ENCODE peak calls at places on chromosomes 3 and 15, in six cellular contexts. X is GM12878, Z is endothelial cell of umbilical vein, B is IMR-90, W is breast epithelium, I is GM12891. Y is an unnamed sample.

GRCh38 chr15:42313463-42313862 is 40.2 kb upstream of the TMEM87A start:
- DNase-seq in X (no peak), Z (no peak), B (no peak), W (no peak), I (no peak), Y (no peak)

GRCh38 chr15:35580606-35581005 is 34.6 kb upstream of the DPH6 start:
- DNase-seq in X (no peak), Z (no peak), B (no peak), W (no peak), I (no peak), Y (no peak)

GRCh38 chr3:48919215-48920138 is 835 bp downstream of the ARIH2 start:
- DNase-seq in X (no peak), Z (peak), B (peak), W (no peak), I (peak), Y (peak)

GRCh38 chr15:84598993-84599392 is 1.8 kb upstream of the ZSCAN2 start:
- DNase-seq in X (no peak), Z (peak), B (peak), W (no peak), I (no peak), Y (peak)

GRCh38 chr15:86611392-86612040 is 531.8 kb downstream of the AGBL1 start:
- DNase-seq in X (no peak), Z (no peak), B (no peak), W (no peak), I (no peak), Y (no peak)

GRCh38 chr15:90379263-90379662 is 8.8 kb upstream of the IQGAP1 start:
- DNase-seq in X (no peak), Z (no peak), B (no peak), W (no peak), I (no peak), Y (no peak)

GRCh38 chr3:120481056-120481455 is 30.3 kb upstream of the FSTL1 start:
- DNase-seq in X (no peak), Z (no peak), B (no peak), W (no peak), I (no peak), Y (no peak)

GRCh38 chr3:32500880-32501784 is 1.5 kb downstream of the CMTM6 start:
- DNase-seq in X (no peak), Z (no peak), B (no peak), W (no peak), I (no peak), Y (no peak)

GRCh38 chr3:10116138-10116460 is 624 bp downstream of the BRK1 start:
- DNase-seq in X (no peak), Z (no peak), B (peak), W (no peak), I (no peak), Y (peak)

GRCh38 chr3:69182588-69183299 is 60.3 kb upstream of the LMOD3 start:
- DNase-seq in X (no peak), Z (peak), B (peak), W (no peak), I (no peak), Y (no peak)

GRCh38 chr3:31039145-31039544 is 144.7 kb upstream of the GADL1 start:
- DNase-seq in X (no peak), Z (no peak), B (no peak), W (no peak), I (no peak), Y (no peak)

GRCh38 chr3:187975571-187976360 is 178.2 kb upstream of the LPP start:
- DNase-seq in X (no peak), Z (no peak), B (no peak), W (peak), I (no peak), Y (no peak)

GRCh38 chr3:172323894-172324590 is 124.2 kb downstream of the GHSR start:
- DNase-seq in X (no peak), Z (no peak), B (peak), W (no peak), I (no peak), Y (no peak)

GRCh38 chr3:40465111-40465407 is 7.9 kb downstream of the RPL14 start:
- DNase-seq in X (no peak), Z (no peak), B (no peak), W (no peak), I (no peak), Y (no peak)
- TF ChIP-seq POLR2A in X (no peak), Z (no peak), B (no peak), W (no peak), I (peak), Y (no peak)

DNA sequence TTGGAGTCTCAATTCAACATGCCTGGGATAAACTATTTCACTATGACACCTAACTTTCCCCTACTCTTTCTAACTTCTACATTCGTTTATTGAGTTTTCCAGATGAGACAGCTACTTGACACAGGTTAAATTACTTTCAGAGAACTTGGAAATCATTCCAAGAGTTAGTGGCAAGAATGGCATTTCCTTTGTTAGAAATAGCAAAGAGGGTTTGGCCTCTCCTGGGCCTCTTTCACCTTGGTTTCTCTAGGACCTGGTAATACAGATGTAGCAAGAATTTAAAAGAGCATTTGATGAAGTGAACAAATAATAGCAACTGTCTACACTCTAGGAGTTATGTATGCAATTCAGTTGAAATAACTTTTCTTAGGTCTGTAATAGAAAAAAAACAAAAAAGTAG is 748.9 kb downstream of the MECOM start:
- DNase-seq in X (no peak), Z (peak), B (peak), W (no peak), I (no peak), Y (no peak)
- TF ChIP-seq POLR2A in X (no peak), Z (no peak), B (no peak), W (no peak), I (no peak), Y (no peak)

DNA sequence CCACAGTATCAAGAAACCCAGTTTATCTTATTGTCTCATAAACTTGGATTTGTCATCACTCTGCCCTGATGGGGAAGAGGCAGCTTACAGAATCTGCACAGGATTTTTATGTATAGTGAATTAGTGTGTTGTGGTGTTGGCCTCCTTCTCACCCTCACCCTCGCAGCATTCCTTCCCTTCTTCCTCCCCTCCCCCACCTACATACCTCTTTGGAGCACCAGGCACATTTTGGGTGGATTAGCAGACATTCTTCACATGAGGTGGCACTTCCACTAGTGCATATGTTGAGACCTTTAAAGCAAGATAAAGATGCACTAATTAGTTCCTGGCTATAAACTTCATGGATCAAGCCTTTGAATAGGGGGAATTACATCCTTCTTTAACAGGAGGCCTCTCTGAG is 13.9 kb downstream of the ITGB5 start:
- DNase-seq in X (no peak), Z (no peak), B (no peak), W (no peak), I (no peak), Y (no peak)
- TF ChIP-seq POLR2A in X (no peak), Z (no peak), B (no peak), W (no peak), I (no peak), Y (no peak)

DNA sequence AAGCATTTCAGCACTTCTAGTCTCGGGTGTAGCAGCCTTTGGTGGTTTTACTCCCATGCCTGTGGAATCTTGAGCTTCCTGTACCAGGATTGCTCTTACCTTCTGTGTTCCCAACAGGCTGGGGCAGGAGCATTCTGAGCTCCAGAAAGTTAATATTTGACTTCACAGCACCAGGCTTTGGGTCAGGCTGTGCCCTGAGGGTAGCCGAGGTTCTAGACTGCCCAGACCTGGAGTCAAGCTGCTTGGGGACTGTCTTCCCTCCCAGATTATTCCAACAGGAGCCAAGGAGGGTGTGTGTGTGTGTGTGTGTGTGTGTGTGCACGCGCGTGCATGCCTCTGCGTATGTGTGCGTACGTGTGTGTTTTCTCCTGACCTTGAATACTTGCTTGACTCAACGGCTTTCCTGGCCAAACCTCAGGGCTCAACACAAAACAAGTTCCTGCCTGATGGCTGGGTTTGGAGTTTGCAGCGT is 94.8 kb downstream of the FLNB start:
- DNase-seq in X (no peak), Z (no peak), B (no peak), W (peak), I (no peak), Y (no peak)
- TF ChIP-seq POLR2A in X (no peak), Z (no peak), B (no peak), W (no peak), I (no peak), Y (no peak)

GRCh38 chr15:89248584-89248983 is 4.8 kb downstream of the FANCI start:
- DNase-seq in X (no peak), Z (no peak), B (no peak), W (no peak), I (no peak), Y (no peak)

GRCh38 chr15:89247441-89247840 is 3.7 kb downstream of the FANCI start:
- DNase-seq in X (no peak), Z (no peak), B (no peak), W (no peak), I (no peak), Y (no peak)

GRCh38 chr15:89243046-89243690 is 611 bp upstream of the FANCI start:
- DNase-seq in X (no peak), Z (no peak), B (peak), W (no peak), I (no peak), Y (no peak)

GRCh38 chr15:89244512-89244869 is 712 bp downstream of the FANCI start:
- DNase-seq in X (no peak), Z (no peak), B (peak), W (no peak), I (no peak), Y (peak)

GRCh38 chr15:89243691-89244511 is at the start of gene FANCI:
- DNase-seq in X (peak), Z (peak), B (peak), W (peak), I (peak), Y (peak)
- TF ChIP-seq POLR2A in X (peak), Z (no peak), B (no peak), W (no peak), I (no peak), Y (no peak)

DNA sequence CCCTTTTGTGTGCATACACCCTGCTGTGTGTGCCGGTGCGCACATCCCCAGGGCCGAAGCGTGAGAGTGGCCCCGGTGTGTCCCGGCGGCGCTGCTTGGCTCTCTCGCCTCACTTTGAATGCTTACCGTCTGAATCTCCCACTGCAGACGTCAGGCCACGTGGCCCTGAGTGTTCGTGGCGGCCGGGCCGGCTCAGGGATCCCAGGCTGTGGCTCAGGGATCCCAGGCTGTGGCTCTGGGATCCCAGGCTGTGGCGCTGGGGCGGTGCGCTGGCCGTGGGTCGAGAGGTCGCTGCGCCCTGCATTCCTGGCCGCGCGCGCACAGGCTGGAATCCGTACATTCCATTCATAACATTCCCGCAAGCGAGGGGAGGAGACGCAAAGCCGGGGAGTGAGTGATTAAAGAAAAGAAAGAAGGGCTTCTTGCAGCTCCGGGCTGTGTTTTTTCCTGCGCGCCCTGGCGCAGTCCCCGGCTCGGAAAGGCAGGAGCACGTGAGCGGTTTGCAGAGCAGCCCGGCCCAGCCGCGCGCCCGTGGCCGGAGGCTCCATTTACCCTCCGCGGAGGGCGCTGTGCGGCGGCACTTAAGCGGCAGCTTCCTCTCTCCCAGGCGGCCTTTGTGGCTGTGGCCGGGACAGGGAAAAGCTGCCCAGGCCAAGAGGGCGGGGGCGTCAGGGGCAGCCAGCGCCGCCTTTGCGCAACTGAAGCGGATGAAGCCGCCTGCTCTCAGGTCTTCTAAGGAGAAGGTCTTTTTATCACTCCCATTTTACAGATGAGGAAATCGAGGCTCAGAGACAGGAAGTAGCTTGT is 87.0 kb upstream of the ALDH1L1 start:
- DNase-seq in X (no peak), Z (peak), B (peak), W (peak), I (no peak), Y (peak)
- TF ChIP-seq POLR2A in X (no peak), Z (no peak), B (no peak), W (no peak), I (no peak), Y (no peak)

GRCh38 chr15:66840615-66841014 is 138.6 kb downstream of the SMAD6 start:
- DNase-seq in X (no peak), Z (no peak), B (no peak), W (no peak), I (no peak), Y (no peak)

GRCh38 chr15:66843581-66843980 is 141.5 kb downstream of the SMAD6 start:
- DNase-seq in X (no peak), Z (no peak), B (no peak), W (no peak), I (no peak), Y (no peak)

GRCh38 chr15:66842710-66843441 is 140.8 kb downstream of the SMAD6 start:
- DNase-seq in X (no peak), Z (peak), B (peak), W (peak), I (no peak), Y (peak)

GRCh38 chr15:66844041-66844746 is 142.2 kb downstream of the SMAD6 start:
- DNase-seq in X (no peak), Z (no peak), B (no peak), W (no peak), I (no peak), Y (no peak)

DNA sequence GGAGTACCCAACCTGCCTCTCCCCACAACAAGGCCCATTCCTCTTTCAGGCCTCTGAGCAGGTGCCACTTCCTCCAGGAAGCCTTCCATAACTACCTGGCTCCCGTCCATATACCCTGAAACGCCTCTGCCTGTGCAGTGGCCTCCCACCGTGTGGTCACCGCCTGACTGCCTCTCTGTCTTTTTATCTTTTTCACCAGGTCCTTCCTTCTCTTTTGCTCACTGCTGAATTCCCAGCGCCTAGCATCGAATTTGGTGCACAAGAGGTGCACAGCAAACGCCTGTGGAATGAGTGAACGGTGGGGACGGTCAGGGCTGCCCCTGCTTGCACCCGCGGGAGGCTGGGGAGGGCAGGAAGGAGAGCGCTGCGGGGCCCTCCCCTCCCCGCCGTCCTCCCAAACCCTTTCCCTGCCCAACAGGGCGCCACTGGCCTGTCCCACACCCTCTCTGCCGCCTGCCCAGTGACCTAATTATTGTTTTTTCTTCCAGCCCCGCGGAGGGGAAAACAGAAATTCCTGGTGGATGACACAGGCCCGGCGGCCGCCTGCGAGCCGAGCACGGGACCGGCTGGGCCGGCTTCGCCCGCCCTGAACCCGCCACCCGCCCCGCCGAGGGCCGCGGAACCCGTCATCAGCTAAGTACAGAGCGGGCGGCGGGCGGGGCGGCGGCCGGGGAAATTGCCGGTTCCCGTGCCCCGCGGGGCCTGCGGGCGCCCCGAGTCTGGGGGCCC is 140.1 kb downstream of the SMAD6 start:
- DNase-seq in X (no peak), Z (peak), B (peak), W (peak), I (no peak), Y (peak)
- TF ChIP-seq POLR2A in X (no peak), Z (no peak), B (peak), W (no peak), I (no peak), Y (peak)